ENCODE peak calls at places on chromosomes 1 and 21, in six cellular contexts. One of them, this sample, is unnamed.

GRCh38 chr1:61452354-61452990 is 272.5 kb downstream of the TM2D1 start:
- DNase-seq in adrenal gland: no peak
- DNase-seq in dorsolateral prefrontal cortex: no peak
- DNase-seq in stomach: no peak
- DNase-seq in fibroblast of lung: peak
- DNase-seq in naive thymus-derived CD4-positive, alpha-beta T cell: no peak
- DNase-seq in this sample: no peak

GRCh38 chr1:87478231-87478630 is 149.6 kb downstream of the LMO4 start:
- DNase-seq in dorsolateral prefrontal cortex: no peak
- DNase-seq in adrenal gland: no peak
- DNase-seq in stomach: no peak
- DNase-seq in fibroblast of lung: peak
- DNase-seq in naive thymus-derived CD4-positive, alpha-beta T cell: no peak
- DNase-seq in this sample: no peak

GRCh38 chr1:150809651-150810050 is 1.6 kb upstream of the CTSK start:
- DNase-seq in stomach: no peak
- DNase-seq in naive thymus-derived CD4-positive, alpha-beta T cell: no peak
- DNase-seq in fibroblast of lung: peak
- DNase-seq in adrenal gland: no peak
- DNase-seq in dorsolateral prefrontal cortex: no peak
- DNase-seq in this sample: no peak

GRCh38 chr1:176989754-176990153 is 174.8 kb downstream of the ASTN1 start:
- DNase-seq in fibroblast of lung: no peak
- DNase-seq in naive thymus-derived CD4-positive, alpha-beta T cell: no peak
- DNase-seq in dorsolateral prefrontal cortex: no peak
- DNase-seq in adrenal gland: no peak
- DNase-seq in stomach: no peak
- DNase-seq in this sample: no peak

GRCh38 chr21:43921602-43921978 is 56.6 kb downstream of the AGPAT3 start:
- DNase-seq in fibroblast of lung: no peak
- DNase-seq in dorsolateral prefrontal cortex: no peak
- DNase-seq in naive thymus-derived CD4-positive, alpha-beta T cell: peak
- DNase-seq in adrenal gland: no peak
- DNase-seq in stomach: no peak
- DNase-seq in this sample: no peak

GRCh38 chr1:12407050-12407961 is 177.5 kb downstream of the VPS13D start:
- DNase-seq in fibroblast of lung: peak
- DNase-seq in dorsolateral prefrontal cortex: no peak
- DNase-seq in stomach: no peak
- DNase-seq in naive thymus-derived CD4-positive, alpha-beta T cell: peak
- DNase-seq in adrenal gland: no peak
- DNase-seq in this sample: no peak

GRCh38 chr1:31689821-31690220 is 14.0 kb downstream of the COL16A1 start:
- DNase-seq in stomach: no peak
- DNase-seq in fibroblast of lung: peak
- DNase-seq in dorsolateral prefrontal cortex: no peak
- DNase-seq in adrenal gland: no peak
- DNase-seq in naive thymus-derived CD4-positive, alpha-beta T cell: no peak
- DNase-seq in this sample: no peak

GRCh38 chr1:15411593-15412487 is 2.2 kb downstream of the EFHD2 start:
- DNase-seq in naive thymus-derived CD4-positive, alpha-beta T cell: no peak
- DNase-seq in adrenal gland: peak
- DNase-seq in fibroblast of lung: no peak
- DNase-seq in stomach: peak
- DNase-seq in dorsolateral prefrontal cortex: peak
- DNase-seq in this sample: peak

GRCh38 chr1:53765656-53766055 is 26.7 kb upstream of the GLIS1 start:
- DNase-seq in adrenal gland: no peak
- DNase-seq in stomach: no peak
- DNase-seq in fibroblast of lung: peak
- DNase-seq in naive thymus-derived CD4-positive, alpha-beta T cell: no peak
- DNase-seq in dorsolateral prefrontal cortex: no peak
- DNase-seq in this sample: no peak

GRCh38 chr1:29426701-29427279 is 190.5 kb downstream of the PTPRU start:
- DNase-seq in dorsolateral prefrontal cortex: no peak
- DNase-seq in naive thymus-derived CD4-positive, alpha-beta T cell: no peak
- DNase-seq in adrenal gland: no peak
- DNase-seq in fibroblast of lung: no peak
- DNase-seq in stomach: no peak
- DNase-seq in this sample: no peak

GRCh38 chr1:58596631-58597052 is 19.6 kb upstream of the TACSTD2 start:
- DNase-seq in fibroblast of lung: no peak
- DNase-seq in adrenal gland: no peak
- DNase-seq in naive thymus-derived CD4-positive, alpha-beta T cell: no peak
- DNase-seq in stomach: no peak
- DNase-seq in dorsolateral prefrontal cortex: no peak
- DNase-seq in this sample: no peak

GRCh38 chr1:14723401-14723800 is 124.9 kb downstream of the KAZN start:
- DNase-seq in naive thymus-derived CD4-positive, alpha-beta T cell: no peak
- DNase-seq in stomach: no peak
- DNase-seq in fibroblast of lung: no peak
- DNase-seq in dorsolateral prefrontal cortex: no peak
- DNase-seq in adrenal gland: no peak
- DNase-seq in this sample: no peak

GRCh38 chr1:109632671-109633346 is 13.2 kb downstream of the AMPD2 start:
- DNase-seq in fibroblast of lung: no peak
- DNase-seq in dorsolateral prefrontal cortex: peak
- DNase-seq in adrenal gland: peak
- DNase-seq in stomach: peak
- DNase-seq in naive thymus-derived CD4-positive, alpha-beta T cell: no peak
- DNase-seq in this sample: peak

GRCh38 chr1:112904831-112905227 is 51.2 kb downstream of the SLC16A1 start:
- DNase-seq in naive thymus-derived CD4-positive, alpha-beta T cell: no peak
- DNase-seq in adrenal gland: no peak
- DNase-seq in fibroblast of lung: no peak
- DNase-seq in dorsolateral prefrontal cortex: no peak
- DNase-seq in stomach: peak
- DNase-seq in this sample: no peak

GRCh38 chr1:44505210-44505993 is 100.3 kb downstream of the RNF220 start:
- DNase-seq in dorsolateral prefrontal cortex: no peak
- DNase-seq in stomach: peak
- DNase-seq in fibroblast of lung: peak
- DNase-seq in adrenal gland: no peak
- DNase-seq in naive thymus-derived CD4-positive, alpha-beta T cell: no peak
- DNase-seq in this sample: peak

GRCh38 chr1:59892836-59893811 is 33.4 kb downstream of the CYP2J2 start:
- DNase-seq in stomach: no peak
- DNase-seq in fibroblast of lung: no peak
- DNase-seq in dorsolateral prefrontal cortex: no peak
- DNase-seq in adrenal gland: no peak
- DNase-seq in naive thymus-derived CD4-positive, alpha-beta T cell: peak
- DNase-seq in this sample: no peak

GRCh38 chr1:87129038-87129437 is 199.6 kb upstream of the LMO4 start:
- DNase-seq in dorsolateral prefrontal cortex: no peak
- DNase-seq in stomach: no peak
- DNase-seq in fibroblast of lung: no peak
- DNase-seq in naive thymus-derived CD4-positive, alpha-beta T cell: no peak
- DNase-seq in adrenal gland: no peak
- DNase-seq in this sample: no peak

GRCh38 chr1:37471345-37472231 is 2.8 kb upstream of the ZC3H12A start:
- DNase-seq in dorsolateral prefrontal cortex: peak
- DNase-seq in fibroblast of lung: peak
- DNase-seq in naive thymus-derived CD4-positive, alpha-beta T cell: no peak
- DNase-seq in stomach: peak
- DNase-seq in adrenal gland: peak
- DNase-seq in this sample: peak

GRCh38 chr1:46027788-46028573 is 104.4 kb downstream of the PIK3R3 start:
- DNase-seq in naive thymus-derived CD4-positive, alpha-beta T cell: no peak
- DNase-seq in stomach: no peak
- DNase-seq in adrenal gland: no peak
- DNase-seq in dorsolateral prefrontal cortex: no peak
- DNase-seq in fibroblast of lung: no peak
- DNase-seq in this sample: no peak

GRCh38 chr1:161389691-161390558 is 22.2 kb upstream of the CFAP126 start:
- DNase-seq in stomach: peak
- DNase-seq in naive thymus-derived CD4-positive, alpha-beta T cell: peak
- DNase-seq in dorsolateral prefrontal cortex: peak
- DNase-seq in fibroblast of lung: peak
- DNase-seq in adrenal gland: peak
- DNase-seq in this sample: peak

GRCh38 chr1:227392984-227393764 is 74.9 kb upstream of the CDC42BPA start:
- DNase-seq in dorsolateral prefrontal cortex: no peak
- DNase-seq in naive thymus-derived CD4-positive, alpha-beta T cell: no peak
- DNase-seq in fibroblast of lung: no peak
- DNase-seq in adrenal gland: no peak
- DNase-seq in stomach: no peak
- DNase-seq in this sample: no peak

GRCh38 chr1:156922986-156923564 is 2.6 kb downstream of the LRRC71 start:
- DNase-seq in naive thymus-derived CD4-positive, alpha-beta T cell: no peak
- DNase-seq in stomach: peak
- DNase-seq in fibroblast of lung: no peak
- DNase-seq in adrenal gland: no peak
- DNase-seq in dorsolateral prefrontal cortex: no peak
- DNase-seq in this sample: no peak

GRCh38 chr21:41188476-41189146 is 20.7 kb downstream of the BACE2 start:
- DNase-seq in dorsolateral prefrontal cortex: no peak
- DNase-seq in fibroblast of lung: no peak
- DNase-seq in naive thymus-derived CD4-positive, alpha-beta T cell: no peak
- DNase-seq in adrenal gland: no peak
- DNase-seq in stomach: no peak
- DNase-seq in this sample: no peak

GRCh38 chr1:200180821-200181220 is 153.3 kb downstream of the NR5A2 start:
- DNase-seq in stomach: no peak
- DNase-seq in dorsolateral prefrontal cortex: no peak
- DNase-seq in adrenal gland: peak
- DNase-seq in fibroblast of lung: peak
- DNase-seq in naive thymus-derived CD4-positive, alpha-beta T cell: no peak
- DNase-seq in this sample: peak

GRCh38 chr1:178607718-178608408 is 95.0 kb downstream of the TEX35 start:
- DNase-seq in naive thymus-derived CD4-positive, alpha-beta T cell: no peak
- DNase-seq in fibroblast of lung: peak
- DNase-seq in dorsolateral prefrontal cortex: no peak
- DNase-seq in adrenal gland: no peak
- DNase-seq in stomach: no peak
- DNase-seq in this sample: no peak

DNA sequence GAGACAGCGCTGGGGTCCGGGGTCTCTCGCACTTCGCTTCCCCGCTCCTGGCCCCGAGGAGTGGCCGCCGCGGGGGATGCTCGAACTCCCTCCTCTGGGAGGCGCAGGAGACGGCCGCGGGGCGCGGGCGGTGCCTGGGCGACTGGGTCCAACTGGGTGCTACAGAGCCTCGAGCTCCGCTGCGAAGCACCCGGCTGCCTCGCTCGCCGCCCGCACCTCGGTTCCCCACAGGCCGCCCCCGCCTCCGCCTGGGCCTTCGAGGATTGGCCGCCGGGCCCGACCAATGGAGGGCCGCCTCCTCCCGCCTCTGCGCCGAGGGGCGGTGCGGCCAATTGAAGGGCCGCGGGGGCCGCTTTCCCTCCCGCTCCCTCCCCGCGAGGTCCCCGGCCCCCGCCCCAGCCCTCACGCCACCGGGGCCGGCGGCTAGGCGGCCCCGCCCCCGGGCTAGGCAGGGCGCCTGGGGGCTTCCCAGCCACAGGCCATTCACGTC is at the start of gene CNN3:
- DNase-seq in fibroblast of lung: peak
- DNase-seq in dorsolateral prefrontal cortex: peak
- DNase-seq in adrenal gland: peak
- DNase-seq in naive thymus-derived CD4-positive, alpha-beta T cell: peak
- DNase-seq in stomach: peak
- DNase-seq in this sample: peak
- H3K27ac ChIP-seq in fibroblast of lung: peak
- H3K27ac ChIP-seq in dorsolateral prefrontal cortex: peak
- H3K27ac ChIP-seq in adrenal gland: peak
- H3K27ac ChIP-seq in naive thymus-derived CD4-positive, alpha-beta T cell: peak
- H3K27ac ChIP-seq in stomach: peak
- H3K27ac ChIP-seq in this sample: peak

GRCh38 chr1:91013302-91013701 is 8.5 kb downstream of the ZNF644 start:
- DNase-seq in adrenal gland: no peak
- DNase-seq in fibroblast of lung: no peak
- DNase-seq in stomach: no peak
- DNase-seq in dorsolateral prefrontal cortex: no peak
- DNase-seq in naive thymus-derived CD4-positive, alpha-beta T cell: no peak
- DNase-seq in this sample: no peak
- H3K27ac ChIP-seq in adrenal gland: no peak
- H3K27ac ChIP-seq in fibroblast of lung: no peak
- H3K27ac ChIP-seq in stomach: no peak
- H3K27ac ChIP-seq in dorsolateral prefrontal cortex: peak
- H3K27ac ChIP-seq in naive thymus-derived CD4-positive, alpha-beta T cell: no peak
- H3K27ac ChIP-seq in this sample: peak

DNA sequence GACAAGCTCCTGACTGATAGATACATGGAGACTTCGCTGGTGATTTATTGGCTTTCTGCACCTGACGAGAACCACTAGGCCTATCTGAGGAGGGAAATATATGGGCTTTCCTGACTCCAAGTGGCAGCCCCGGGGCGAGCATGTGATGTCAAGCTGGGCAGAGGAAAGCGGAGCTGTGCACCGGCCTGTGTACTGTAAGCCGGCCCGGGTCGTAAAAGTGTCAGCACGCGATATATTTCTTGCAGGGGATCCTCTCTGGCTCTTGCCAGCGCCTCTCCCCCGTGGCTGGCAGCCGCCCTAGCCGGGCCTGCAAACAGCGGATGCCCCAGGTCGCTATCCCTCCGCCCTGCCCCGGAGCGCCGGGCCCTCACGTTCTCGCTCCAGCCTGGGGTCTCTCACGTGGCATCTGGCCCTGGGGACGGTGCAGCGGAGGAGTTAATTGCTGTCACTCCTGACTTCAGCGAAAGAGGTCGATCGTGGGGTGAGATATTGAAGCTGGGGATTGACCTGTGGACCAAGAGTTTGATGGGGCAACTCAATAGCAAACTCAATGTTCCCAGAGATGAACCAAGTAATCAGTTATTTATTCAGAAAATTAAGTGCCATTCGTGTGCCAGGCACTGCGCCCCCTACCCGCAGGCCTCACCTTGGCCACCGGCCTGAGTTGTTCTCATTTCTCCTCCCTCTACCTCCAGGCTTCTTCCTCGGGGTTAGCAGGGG is 41.0 kb upstream of the HAO2 start:
- DNase-seq in adrenal gland: peak
- DNase-seq in dorsolateral prefrontal cortex: peak
- DNase-seq in fibroblast of lung: peak
- DNase-seq in stomach: peak
- DNase-seq in naive thymus-derived CD4-positive, alpha-beta T cell: peak
- DNase-seq in this sample: peak
- H3K27ac ChIP-seq in adrenal gland: no peak
- H3K27ac ChIP-seq in dorsolateral prefrontal cortex: no peak
- H3K27ac ChIP-seq in fibroblast of lung: no peak
- H3K27ac ChIP-seq in stomach: no peak
- H3K27ac ChIP-seq in naive thymus-derived CD4-positive, alpha-beta T cell: no peak
- H3K27ac ChIP-seq in this sample: no peak

GRCh38 chr1:170664828-170665617 is 1.1 kb downstream of the PRRX1 start:
- DNase-seq in naive thymus-derived CD4-positive, alpha-beta T cell: no peak
- DNase-seq in fibroblast of lung: peak
- DNase-seq in stomach: no peak
- DNase-seq in adrenal gland: peak
- DNase-seq in dorsolateral prefrontal cortex: no peak
- DNase-seq in this sample: no peak
- H3K27ac ChIP-seq in naive thymus-derived CD4-positive, alpha-beta T cell: no peak
- H3K27ac ChIP-seq in fibroblast of lung: peak
- H3K27ac ChIP-seq in stomach: peak
- H3K27ac ChIP-seq in adrenal gland: no peak
- H3K27ac ChIP-seq in dorsolateral prefrontal cortex: peak
- H3K27ac ChIP-seq in this sample: peak

GRCh38 chr1:19015476-19015875 is 59.0 kb upstream of the IFFO2 start:
- DNase-seq in naive thymus-derived CD4-positive, alpha-beta T cell: no peak
- DNase-seq in stomach: no peak
- DNase-seq in adrenal gland: no peak
- DNase-seq in dorsolateral prefrontal cortex: no peak
- DNase-seq in fibroblast of lung: no peak
- DNase-seq in this sample: no peak
- H3K27ac ChIP-seq in naive thymus-derived CD4-positive, alpha-beta T cell: no peak
- H3K27ac ChIP-seq in stomach: no peak
- H3K27ac ChIP-seq in adrenal gland: no peak
- H3K27ac ChIP-seq in dorsolateral prefrontal cortex: no peak
- H3K27ac ChIP-seq in fibroblast of lung: no peak
- H3K27ac ChIP-seq in this sample: no peak